ENCODE peak calls at places on chromosomes 3 and 15, in seven cellular contexts. One of them, this sample, is unnamed.

GRCh38 chr3:127789051-127789450 is 33.3 kb downstream of the MGLL start:
- DNase-seq in choroid plexus epithelial cell: no peak
- DNase-seq in Kasumi-1: no peak
- DNase-seq in LHCN-M2: no peak
- DNase-seq in T-helper 17 cell: no peak
- DNase-seq in NCI-H82: no peak
- DNase-seq in body of pancreas: no peak
- DNase-seq in this sample: no peak

GRCh38 chr15:77798151-77798550 is 165.4 kb upstream of the LINGO1 start:
- DNase-seq in choroid plexus epithelial cell: no peak
- DNase-seq in Kasumi-1: no peak
- DNase-seq in LHCN-M2: no peak
- DNase-seq in T-helper 17 cell: no peak
- DNase-seq in NCI-H82: no peak
- DNase-seq in body of pancreas: peak; percentile 28
- DNase-seq in this sample: no peak

GRCh38 chr15:68921926-68922325 is 8.4 kb upstream of the SPESP1 start:
- DNase-seq in choroid plexus epithelial cell: no peak
- DNase-seq in Kasumi-1: no peak
- DNase-seq in LHCN-M2: peak; percentile 7
- DNase-seq in T-helper 17 cell: no peak
- DNase-seq in NCI-H82: no peak
- DNase-seq in body of pancreas: no peak
- DNase-seq in this sample: no peak

GRCh38 chr15:53693729-53694533 is 65.5 kb downstream of the WDR72 start:
- DNase-seq in choroid plexus epithelial cell: peak; percentile 0
- DNase-seq in Kasumi-1: no peak
- DNase-seq in LHCN-M2: no peak
- DNase-seq in T-helper 17 cell: no peak
- DNase-seq in NCI-H82: no peak
- DNase-seq in body of pancreas: peak; percentile 83
- DNase-seq in this sample: no peak

GRCh38 chr15:80264031-80264430 is 12.0 kb upstream of the CTXND1 start:
- DNase-seq in choroid plexus epithelial cell: peak; percentile 48
- DNase-seq in Kasumi-1: peak; percentile 31
- DNase-seq in LHCN-M2: peak; percentile 16
- DNase-seq in T-helper 17 cell: no peak
- DNase-seq in NCI-H82: no peak
- DNase-seq in body of pancreas: no peak
- DNase-seq in this sample: no peak

GRCh38 chr15:76803049-76803571 is 102.0 kb downstream of the SCAPER start:
- DNase-seq in choroid plexus epithelial cell: no peak
- DNase-seq in Kasumi-1: no peak
- DNase-seq in LHCN-M2: no peak
- DNase-seq in T-helper 17 cell: no peak
- DNase-seq in NCI-H82: peak; percentile 60
- DNase-seq in body of pancreas: no peak
- DNase-seq in this sample: no peak

GRCh38 chr15:89777821-89778380 is 1.8 kb downstream of the MESP2 start:
- DNase-seq in choroid plexus epithelial cell: no peak
- DNase-seq in Kasumi-1: no peak
- DNase-seq in LHCN-M2: no peak
- DNase-seq in T-helper 17 cell: no peak
- DNase-seq in NCI-H82: no peak
- DNase-seq in body of pancreas: no peak
- DNase-seq in this sample: no peak

GRCh38 chr3:16897254-16897926 is 12.6 kb downstream of the PLCL2 start:
- DNase-seq in choroid plexus epithelial cell: peak; percentile 38
- DNase-seq in Kasumi-1: no peak
- DNase-seq in LHCN-M2: peak; percentile 7
- DNase-seq in T-helper 17 cell: no peak
- DNase-seq in NCI-H82: peak; percentile 92
- DNase-seq in body of pancreas: no peak
- DNase-seq in this sample: no peak

GRCh38 chr15:74826372-74826819 is at the start of gene CPLX3:
- DNase-seq in choroid plexus epithelial cell: peak; percentile 6
- DNase-seq in Kasumi-1: peak; percentile 13
- DNase-seq in LHCN-M2: no peak
- DNase-seq in T-helper 17 cell: peak; percentile 46
- DNase-seq in NCI-H82: peak; percentile 57
- DNase-seq in body of pancreas: peak; percentile 26
- DNase-seq in this sample: no peak

GRCh38 chr3:56415672-56416071 is 52.6 kb downstream of the ERC2 start:
- DNase-seq in choroid plexus epithelial cell: no peak
- DNase-seq in Kasumi-1: no peak
- DNase-seq in LHCN-M2: no peak
- DNase-seq in T-helper 17 cell: no peak
- DNase-seq in NCI-H82: no peak
- DNase-seq in body of pancreas: no peak
- DNase-seq in this sample: no peak

GRCh38 chr3:120181632-120182031 is 87.4 kb upstream of the GSK3B start:
- DNase-seq in choroid plexus epithelial cell: no peak
- DNase-seq in Kasumi-1: no peak
- DNase-seq in LHCN-M2: no peak
- DNase-seq in T-helper 17 cell: no peak
- DNase-seq in NCI-H82: no peak
- DNase-seq in body of pancreas: no peak
- DNase-seq in this sample: no peak

GRCh38 chr3:72413228-72413627 is 435.0 kb downstream of the SHQ1 start:
- DNase-seq in choroid plexus epithelial cell: peak; percentile 65
- DNase-seq in Kasumi-1: no peak
- DNase-seq in LHCN-M2: peak; percentile 67
- DNase-seq in T-helper 17 cell: no peak
- DNase-seq in NCI-H82: no peak
- DNase-seq in body of pancreas: no peak
- DNase-seq in this sample: no peak

GRCh38 chr3:183584914-183585280 is 29.4 kb upstream of the KLHL6 start:
- DNase-seq in choroid plexus epithelial cell: no peak
- DNase-seq in Kasumi-1: no peak
- DNase-seq in LHCN-M2: no peak
- DNase-seq in T-helper 17 cell: no peak
- DNase-seq in NCI-H82: no peak
- DNase-seq in body of pancreas: no peak
- DNase-seq in this sample: no peak

GRCh38 chr3:152554980-152555379 is 280.0 kb upstream of the P2RY1 start:
- DNase-seq in choroid plexus epithelial cell: peak; percentile 95
- DNase-seq in Kasumi-1: no peak
- DNase-seq in LHCN-M2: peak; percentile 24
- DNase-seq in T-helper 17 cell: no peak
- DNase-seq in NCI-H82: no peak
- DNase-seq in body of pancreas: no peak
- DNase-seq in this sample: no peak

GRCh38 chr3:179558742-179559364 is 3.9 kb upstream of the ACTL6A start:
- DNase-seq in choroid plexus epithelial cell: peak; percentile 94
- DNase-seq in Kasumi-1: peak; percentile 85
- DNase-seq in LHCN-M2: peak; percentile 66
- DNase-seq in T-helper 17 cell: no peak
- DNase-seq in NCI-H82: peak; percentile 87
- DNase-seq in body of pancreas: peak; percentile 65
- DNase-seq in this sample: no peak

GRCh38 chr3:165622356-165622755 is 214.9 kb downstream of the BCHE start:
- DNase-seq in choroid plexus epithelial cell: no peak
- DNase-seq in Kasumi-1: no peak
- DNase-seq in LHCN-M2: no peak
- DNase-seq in T-helper 17 cell: no peak
- DNase-seq in NCI-H82: no peak
- DNase-seq in body of pancreas: no peak
- DNase-seq in this sample: no peak

GRCh38 chr3:142315083-142315482 is 89.7 kb upstream of the GK5 start:
- DNase-seq in choroid plexus epithelial cell: peak; percentile 78
- DNase-seq in Kasumi-1: no peak
- DNase-seq in LHCN-M2: peak; percentile 87
- DNase-seq in T-helper 17 cell: no peak
- DNase-seq in NCI-H82: no peak
- DNase-seq in body of pancreas: no peak
- DNase-seq in this sample: no peak

GRCh38 chr3:184746131-184747120 is 34.6 kb upstream of the MAGEF1 start:
- DNase-seq in choroid plexus epithelial cell: no peak
- DNase-seq in Kasumi-1: no peak
- DNase-seq in LHCN-M2: no peak
- DNase-seq in T-helper 17 cell: no peak
- DNase-seq in NCI-H82: no peak
- DNase-seq in body of pancreas: no peak
- DNase-seq in this sample: no peak

GRCh38 chr3:52831500-52832301 is 1.2 kb upstream of the ITIH4 start:
- DNase-seq in choroid plexus epithelial cell: peak; percentile 63
- DNase-seq in Kasumi-1: peak; percentile 57
- DNase-seq in LHCN-M2: peak; percentile 89
- DNase-seq in T-helper 17 cell: no peak
- DNase-seq in NCI-H82: peak; percentile 73
- DNase-seq in body of pancreas: peak; percentile 60
- DNase-seq in this sample: no peak

GRCh38 chr3:112302881-112303761 is 9.1 kb upstream of the SLC9C1 start:
- DNase-seq in choroid plexus epithelial cell: peak; percentile 52
- DNase-seq in Kasumi-1: no peak
- DNase-seq in LHCN-M2: no peak
- DNase-seq in T-helper 17 cell: no peak
- DNase-seq in NCI-H82: peak; percentile 72
- DNase-seq in body of pancreas: no peak
- DNase-seq in this sample: no peak

GRCh38 chr3:154971341-154971740 is 108.8 kb upstream of the MME start:
- DNase-seq in choroid plexus epithelial cell: peak; percentile 58
- DNase-seq in Kasumi-1: no peak
- DNase-seq in LHCN-M2: no peak
- DNase-seq in T-helper 17 cell: no peak
- DNase-seq in NCI-H82: no peak
- DNase-seq in body of pancreas: no peak
- DNase-seq in this sample: no peak

GRCh38 chr15:69090197-69090948 is 70.1 kb upstream of the GLCE start:
- DNase-seq in choroid plexus epithelial cell: peak; percentile 78
- DNase-seq in Kasumi-1: no peak
- DNase-seq in LHCN-M2: peak; percentile 72
- DNase-seq in T-helper 17 cell: no peak
- DNase-seq in NCI-H82: no peak
- DNase-seq in body of pancreas: peak; percentile 40
- DNase-seq in this sample: no peak

GRCh38 chr3:111582114-111582461 is 13.1 kb downstream of the ZBED2 start:
- DNase-seq in choroid plexus epithelial cell: peak; percentile 89
- DNase-seq in Kasumi-1: no peak
- DNase-seq in LHCN-M2: peak; percentile 67
- DNase-seq in T-helper 17 cell: no peak
- DNase-seq in NCI-H82: no peak
- DNase-seq in body of pancreas: no peak
- DNase-seq in this sample: no peak

GRCh38 chr15:90336705-90337141 is 15.4 kb upstream of the ZNF774 start:
- DNase-seq in choroid plexus epithelial cell: peak; percentile 40
- DNase-seq in Kasumi-1: peak; percentile 97
- DNase-seq in LHCN-M2: no peak
- DNase-seq in T-helper 17 cell: no peak
- DNase-seq in NCI-H82: no peak
- DNase-seq in body of pancreas: peak; percentile 55
- DNase-seq in this sample: no peak

GRCh38 chr15:67082007-67082536 is 16.7 kb downstream of the SMAD3 start:
- DNase-seq in choroid plexus epithelial cell: no peak
- DNase-seq in Kasumi-1: no peak
- DNase-seq in LHCN-M2: no peak
- DNase-seq in T-helper 17 cell: no peak
- DNase-seq in NCI-H82: no peak
- DNase-seq in body of pancreas: peak; percentile 83
- DNase-seq in this sample: peak; percentile 34

GRCh38 chr3:15284121-15284889 is 48.1 kb downstream of the SH3BP5 start:
- DNase-seq in choroid plexus epithelial cell: no peak
- DNase-seq in Kasumi-1: no peak
- DNase-seq in LHCN-M2: peak; percentile 37
- DNase-seq in T-helper 17 cell: no peak
- DNase-seq in NCI-H82: peak; percentile 71
- DNase-seq in body of pancreas: peak; percentile 25
- DNase-seq in this sample: no peak

GRCh38 chr3:172643780-172644179 is 67.1 kb downstream of the NCEH1 start:
- DNase-seq in choroid plexus epithelial cell: no peak
- DNase-seq in Kasumi-1: no peak
- DNase-seq in LHCN-M2: no peak
- DNase-seq in T-helper 17 cell: no peak
- DNase-seq in NCI-H82: no peak
- DNase-seq in body of pancreas: no peak
- DNase-seq in this sample: no peak

GRCh38 chr15:47991376-47991775 is 129.4 kb upstream of the SLC24A5 start:
- DNase-seq in choroid plexus epithelial cell: peak; percentile 20
- DNase-seq in Kasumi-1: no peak
- DNase-seq in LHCN-M2: peak; percentile 40
- DNase-seq in T-helper 17 cell: no peak
- DNase-seq in NCI-H82: no peak
- DNase-seq in body of pancreas: no peak
- DNase-seq in this sample: no peak